ENCODE peak calls at places on chromosomes 2 and 18, in five cellular contexts. A is transverse colon, N is psoas muscle, P is heart right ventricle, U is lung. B is an unnamed sample. For H3K27me3 and H3K4me1, the result is how much of the 10 kb centered on the place peaks cover.

GRCh38 chr18:68837665-68838390 is 39.9 kb downstream of the CCDC102B start:
- DNase-seq in A (no peak), N (no peak), P (no peak), U (no peak), B (no peak)

GRCh38 chr2:212124597-212124996 is 414.0 kb downstream of the ERBB4 start:
- DNase-seq in A (no peak), N (no peak), P (no peak), U (no peak), B (peak)

GRCh38 chr2:168753765-168754334 is 48.6 kb upstream of the NOSTRIN start:
- DNase-seq in A (no peak), N (no peak), P (no peak), U (no peak), B (no peak)

GRCh38 chr2:3483986-3484960 is 35.1 kb downstream of the ADI1 start:
- DNase-seq in A (no peak), N (peak), P (no peak), U (no peak), B (no peak)

GRCh38 chr2:232368311-232368731 is 10.2 kb upstream of the ALPP start:
- DNase-seq in A (no peak), N (no peak), P (no peak), U (no peak), B (no peak)

GRCh38 chr18:66226782-66227181 is 377.1 kb downstream of the CDH19 start:
- DNase-seq in A (no peak), N (no peak), P (no peak), U (no peak), B (no peak)

GRCh38 chr2:120720746-120721145 is 14.9 kb upstream of the GLI2 start:
- DNase-seq in A (no peak), N (no peak), P (no peak), U (no peak), B (no peak)

GRCh38 chr18:63897072-63897471 is 9.6 kb downstream of the SERPINB2 start:
- DNase-seq in A (no peak), N (no peak), P (no peak), U (no peak), B (no peak)

GRCh38 chr2:25528173-25528572 is 145.2 kb downstream of the DTNB start:
- DNase-seq in A (no peak), N (no peak), P (no peak), U (no peak), B (no peak)

GRCh38 chr2:236981710-236982485 is 103.8 kb upstream of the COPS8 start:
- DNase-seq in A (no peak), N (no peak), P (no peak), U (no peak), B (no peak)

GRCh38 chr18:77811510-77811909 is 561.9 kb downstream of the GALR1 start:
- DNase-seq in A (peak), N (no peak), P (no peak), U (no peak), B (no peak)

GRCh38 chr2:237501892-237502513 is 15.0 kb downstream of the MLPH start:
- DNase-seq in A (no peak), N (no peak), P (no peak), U (no peak), B (no peak)

GRCh38 chr2:9641641-9642040 is 10.8 kb upstream of the YWHAQ start:
- DNase-seq in A (no peak), N (no peak), P (no peak), U (no peak), B (no peak)

GRCh38 chr2:86476092-86476491 is 34.9 kb downstream of the KDM3A start:
- DNase-seq in A (no peak), N (no peak), P (no peak), U (no peak), B (no peak)

GRCh38 chr2:110853516-110853915 is 121.1 kb downstream of the ACOXL start:
- DNase-seq in A (peak), N (no peak), P (no peak), U (no peak), B (peak)

GRCh38 chr2:158753561-158754302 is 41.4 kb upstream of the DAPL1 start:
- DNase-seq in A (peak), N (no peak), P (peak), U (peak), B (no peak)

GRCh38 chr18:12315911-12316310 is 7.9 kb downstream of the TUBB6 start:
- DNase-seq in A (no peak), N (no peak), P (peak), U (no peak), B (no peak)

GRCh38 chr2:46913471-46914381 is 1.9 kb downstream of the MCFD2 start:
- DNase-seq in A (peak), N (peak), P (peak), U (peak), B (peak)

GRCh38 chr2:148978736-148979135 is 59.8 kb upstream of the LYPD6B start:
- DNase-seq in A (no peak), N (no peak), P (no peak), U (no peak), B (no peak)

GRCh38 chr2:138516030-138516704 is 14.6 kb downstream of the SPOPL start:
- DNase-seq in A (no peak), N (no peak), P (no peak), U (no peak), B (no peak)

GRCh38 chr2:168375195-168375798 is 80.8 kb upstream of the CERS6 start:
- DNase-seq in A (no peak), N (no peak), P (no peak), U (no peak), B (no peak)

GRCh38 chr2:170886391-170886790 is 42.7 kb upstream of the GORASP2 start:
- DNase-seq in A (no peak), N (no peak), P (no peak), U (no peak), B (no peak)

GRCh38 chr18:50079571-50080295 is 115.2 kb downstream of the MYO5B start:
- DNase-seq in A (peak), N (peak), P (peak), U (peak), B (no peak)

GRCh38 chr2:26270363-26270762 is 25.6 kb downstream of the HADHB start:
- DNase-seq in A (no peak), N (no peak), P (no peak), U (no peak), B (no peak)

GRCh38 chr2:9914384-9915065 is 37.0 kb upstream of the GRHL1 start:
- DNase-seq in A (peak), N (no peak), P (no peak), U (no peak), B (no peak)

GRCh38 chr2:136765736-136766323 is 485 bp downstream of the THSD7B start:
- DNase-seq in A (no peak), N (no peak), P (no peak), U (no peak), B (no peak)

GRCh38 chr2:95034221-95034620 is 8.7 kb downstream of the MAL start:
- DNase-seq in A (no peak), N (no peak), P (no peak), U (no peak), B (no peak)

GRCh38 chr2:74474481-74474880 is 2.0 kb upstream of the MRPL53 start:
- DNase-seq in A (no peak), N (no peak), P (no peak), U (no peak), B (no peak)

GRCh38 chr2:31812051-31812798 is 198.6 kb downstream of the MEMO1 start:
- DNase-seq in A (no peak), N (no peak), P (no peak), U (no peak), B (peak)

GRCh38 chr2:183359867-183360266 is 235.6 kb downstream of the NUP35 start:
- DNase-seq in A (no peak), N (no peak), P (no peak), U (no peak), B (no peak)

GRCh38 chr2:111069722-111070121 is 51.0 kb upstream of the BCL2L11 start:
- DNase-seq in A (no peak), N (no peak), P (no peak), U (no peak), B (no peak)

GRCh38 chr18:12975488-12975887 is 15.7 kb upstream of the CEP192 start:
- DNase-seq in A (no peak), N (no peak), P (no peak), U (no peak), B (no peak)

GRCh38 chr18:79549638-79550000 is 130.0 kb upstream of the CTDP1 start:
- DNase-seq in A (no peak), N (no peak), P (no peak), U (no peak), B (no peak)

GRCh38 chr18:56510108-56510507 is 128.3 kb downstream of the TXNL1 start:
- DNase-seq in A (no peak), N (no peak), P (no peak), U (no peak), B (no peak)

GRCh38 chr2:134074619-134075018 is 179.3 kb upstream of the MGAT5 start:
- DNase-seq in A (no peak), N (no peak), P (no peak), U (no peak), B (no peak)

GRCh38 chr18:55300469-55301195 is 287.4 kb downstream of the TCF4 start:
- DNase-seq in A (no peak), N (no peak), P (no peak), U (no peak), B (no peak)

GRCh38 chr2:120741514-120742448 is 6.1 kb downstream of the GLI2 start:
- DNase-seq in A (no peak), N (no peak), P (no peak), U (peak), B (peak)

GRCh38 chr2:189049709-189050108 is 75.5 kb downstream of the COL3A1 start:
- DNase-seq in A (no peak), N (no peak), P (no peak), U (no peak), B (no peak)

GRCh38 chr18:9469700-9470099 is 5.6 kb upstream of the RALBP1 start:
- DNase-seq in A (no peak), N (no peak), P (no peak), U (no peak), B (no peak)

GRCh38 chr2:953408-953807 is 2.8 kb downstream of the SNTG2 start:
- DNase-seq in A (no peak), N (no peak), P (no peak), U (no peak), B (no peak)
- H3K27me3 ChIP-seq in A (half or more), N (under half), P (half or more), U (under half), B (under half)

DNA sequence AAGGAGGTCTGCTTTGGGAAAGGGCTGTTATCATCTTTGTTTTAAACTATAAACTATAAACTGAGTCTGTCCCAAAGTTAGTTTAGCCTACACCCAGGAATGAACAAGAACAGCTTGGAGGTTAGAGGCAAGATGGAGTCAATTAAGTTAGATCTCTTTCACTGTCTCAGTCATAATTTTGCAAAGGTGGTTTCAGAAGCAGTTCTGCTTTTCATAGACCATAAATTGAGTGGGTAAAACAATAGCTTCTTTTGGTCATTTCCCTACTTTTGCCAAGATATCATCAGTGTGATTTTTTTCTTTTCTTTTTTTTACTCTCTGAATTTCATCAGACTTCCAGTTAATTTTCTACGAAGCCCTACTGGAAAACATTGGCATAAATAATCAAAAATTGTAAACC is 117.0 kb downstream of the AP1S3 start:
- DNase-seq in A (no peak), N (no peak), P (no peak), U (no peak), B (no peak)
- H3K4me3 ChIP-seq in A (no peak), N (no peak), P (no peak), U (no peak), B (no peak)

GRCh38 chr2:61436092-61436491 is 34.8 kb downstream of the USP34 start:
- DNase-seq in A (no peak), N (no peak), P (no peak), U (no peak), B (no peak)
- H3K4me1 ChIP-seq in A (under half), N (half or more), P (half or more), U (under half), B (under half)

GRCh38 chr18:59298871-59299270 is 19.6 kb downstream of the CPLX4 start:
- DNase-seq in A (no peak), N (no peak), P (no peak), U (no peak), B (no peak)
- H3K27me3 ChIP-seq in A (under half), N (under half), P (half or more), U (under half), B (under half)